ENCODE peak calls at places on chromosomes 1 and 21, in nine cellular contexts. S, V, M, O, I, U, C, Y and Q are unnamed samples.

GRCh38 chr1:9852410-9853301 is 28.9 kb upstream of the CLSTN1 start:
- DNase-seq in S (no peak), V (no peak), M (peak), O (no peak), I (no peak), U (no peak), C (no peak), Y (no peak), Q (no peak)

GRCh38 chr1:177243773-177244172 is 73.0 kb downstream of the BRINP2 start:
- DNase-seq in S (no peak), V (no peak), M (no peak), O (no peak), I (no peak), U (no peak), C (no peak), Y (no peak), Q (no peak)

GRCh38 chr1:173268786-173269277 is 61.7 kb upstream of the TNFSF4 start:
- DNase-seq in S (no peak), V (no peak), M (no peak), O (no peak), I (no peak), U (no peak), C (no peak), Y (no peak), Q (no peak)

GRCh38 chr1:210437111-210437510 is 108.4 kb downstream of the HHAT start:
- DNase-seq in S (no peak), V (no peak), M (no peak), O (no peak), I (no peak), U (no peak), C (no peak), Y (no peak), Q (no peak)

GRCh38 chr1:183881387-183882084 is 76.6 kb downstream of the RGL1 start:
- DNase-seq in S (peak), V (peak), M (no peak), O (no peak), I (no peak), U (no peak), C (peak), Y (peak), Q (no peak)

GRCh38 chr1:101130673-101131072 is 105.1 kb upstream of the DPH5 start:
- DNase-seq in S (no peak), V (no peak), M (no peak), O (no peak), I (no peak), U (peak), C (no peak), Y (no peak), Q (no peak)

GRCh38 chr1:173581384-173582078 is 21.3 kb downstream of the SLC9C2 start:
- DNase-seq in S (no peak), V (no peak), M (no peak), O (no peak), I (no peak), U (no peak), C (no peak), Y (no peak), Q (no peak)

GRCh38 chr1:31014094-31014493 is 51.4 kb downstream of the PUM1 start:
- DNase-seq in S (no peak), V (no peak), M (no peak), O (no peak), I (no peak), U (no peak), C (no peak), Y (no peak), Q (no peak)

GRCh38 chr1:209434066-209434465 is 149.4 kb upstream of the CAMK1G start:
- DNase-seq in S (no peak), V (no peak), M (no peak), O (no peak), I (no peak), U (no peak), C (no peak), Y (no peak), Q (no peak)

GRCh38 chr1:40820251-40820797 is 36.7 kb downstream of the KCNQ4 start:
- DNase-seq in S (no peak), V (no peak), M (peak), O (no peak), I (no peak), U (peak), C (no peak), Y (no peak), Q (peak)

GRCh38 chr1:154348429-154349076 is 23.2 kb downstream of the ATP8B2 start:
- DNase-seq in S (no peak), V (no peak), M (no peak), O (no peak), I (no peak), U (peak), C (no peak), Y (no peak), Q (peak)

GRCh38 chr1:240350910-240351331 is 259.2 kb downstream of the FMN2 start:
- DNase-seq in S (no peak), V (no peak), M (no peak), O (no peak), I (no peak), U (no peak), C (no peak), Y (no peak), Q (no peak)

GRCh38 chr1:31007462-31007991 is 58.0 kb downstream of the PUM1 start:
- DNase-seq in S (peak), V (no peak), M (no peak), O (no peak), I (no peak), U (no peak), C (no peak), Y (no peak), Q (no peak)

GRCh38 chr21:42013901-42014300 is 3.7 kb upstream of the ZBTB21 start:
- DNase-seq in S (no peak), V (no peak), M (no peak), O (no peak), I (no peak), U (no peak), C (no peak), Y (no peak), Q (no peak)

GRCh38 chr1:47226121-47226977 is 5.7 kb downstream of the TAL1 start:
- DNase-seq in S (peak), V (no peak), M (no peak), O (no peak), I (no peak), U (no peak), C (no peak), Y (no peak), Q (no peak)

GRCh38 chr1:204377800-204378608 is 18.3 kb upstream of the PLEKHA6 start:
- DNase-seq in S (peak), V (peak), M (peak), O (no peak), I (no peak), U (peak), C (peak), Y (no peak), Q (peak)

GRCh38 chr1:234866007-234866866 is 256.3 kb upstream of the IRF2BP2 start:
- DNase-seq in S (peak), V (peak), M (no peak), O (peak), I (no peak), U (peak), C (peak), Y (no peak), Q (peak)

GRCh38 chr21:27817061-27817460 is 850.2 kb upstream of the ADAMTS5 start:
- DNase-seq in S (no peak), V (no peak), M (no peak), O (no peak), I (no peak), U (no peak), C (no peak), Y (no peak), Q (no peak)

GRCh38 chr1:23384312-23385058 is 14.8 kb upstream of the ZNF436 start:
- DNase-seq in S (peak), V (no peak), M (no peak), O (no peak), I (no peak), U (peak), C (peak), Y (no peak), Q (no peak)

GRCh38 chr1:203796223-203796747 is 862 bp downstream of the ZBED6 start:
- DNase-seq in S (peak), V (no peak), M (peak), O (no peak), I (peak), U (peak), C (peak), Y (no peak), Q (peak)

GRCh38 chr1:47872871-47873270 is 124.3 kb downstream of the TRABD2B start:
- DNase-seq in S (no peak), V (no peak), M (no peak), O (no peak), I (no peak), U (no peak), C (peak), Y (no peak), Q (no peak)

GRCh38 chr1:225533238-225533637 is 105.4 kb upstream of the LBR start:
- DNase-seq in S (no peak), V (no peak), M (no peak), O (no peak), I (no peak), U (no peak), C (no peak), Y (no peak), Q (no peak)

DNA sequence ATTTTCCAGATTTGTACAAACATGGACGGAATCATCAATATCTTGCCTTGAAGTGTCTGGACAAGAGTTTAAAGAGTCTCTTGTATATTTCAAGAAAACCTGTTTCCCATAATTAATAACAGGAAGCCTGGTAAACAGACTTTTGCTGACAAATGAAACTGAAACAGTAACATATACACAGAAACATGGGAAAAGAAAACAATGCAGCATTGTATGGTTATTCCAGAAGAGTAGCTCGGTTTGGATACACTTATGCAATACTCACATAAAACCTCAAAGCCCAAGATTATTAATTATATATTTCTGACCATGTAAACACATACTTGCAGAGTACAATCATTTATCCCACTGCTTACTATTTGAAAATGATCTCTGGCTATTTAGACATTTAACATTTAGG is 265.5 kb downstream of the PTPRC start:
- DNase-seq in S (no peak), V (no peak), M (no peak), O (no peak), I (no peak), U (no peak), C (no peak), Y (no peak), Q (no peak)
- H3K4me3 ChIP-seq in S (no peak), V (no peak), M (no peak), O (no peak), I (no peak), U (no peak), C (no peak), Y (no peak), Q (no peak)

GRCh38 chr1:2174348-2175054 is 20.1 kb downstream of the FAAP20 start:
- DNase-seq in S (peak), V (peak), M (peak), O (peak), I (no peak), U (peak), C (peak), Y (peak), Q (peak)
- TF ChIP-seq MAX in S (no peak), V (no peak), M (no peak), O (no peak), I (no peak), U (peak), C (no peak), Y (peak), Q (peak)

DNA sequence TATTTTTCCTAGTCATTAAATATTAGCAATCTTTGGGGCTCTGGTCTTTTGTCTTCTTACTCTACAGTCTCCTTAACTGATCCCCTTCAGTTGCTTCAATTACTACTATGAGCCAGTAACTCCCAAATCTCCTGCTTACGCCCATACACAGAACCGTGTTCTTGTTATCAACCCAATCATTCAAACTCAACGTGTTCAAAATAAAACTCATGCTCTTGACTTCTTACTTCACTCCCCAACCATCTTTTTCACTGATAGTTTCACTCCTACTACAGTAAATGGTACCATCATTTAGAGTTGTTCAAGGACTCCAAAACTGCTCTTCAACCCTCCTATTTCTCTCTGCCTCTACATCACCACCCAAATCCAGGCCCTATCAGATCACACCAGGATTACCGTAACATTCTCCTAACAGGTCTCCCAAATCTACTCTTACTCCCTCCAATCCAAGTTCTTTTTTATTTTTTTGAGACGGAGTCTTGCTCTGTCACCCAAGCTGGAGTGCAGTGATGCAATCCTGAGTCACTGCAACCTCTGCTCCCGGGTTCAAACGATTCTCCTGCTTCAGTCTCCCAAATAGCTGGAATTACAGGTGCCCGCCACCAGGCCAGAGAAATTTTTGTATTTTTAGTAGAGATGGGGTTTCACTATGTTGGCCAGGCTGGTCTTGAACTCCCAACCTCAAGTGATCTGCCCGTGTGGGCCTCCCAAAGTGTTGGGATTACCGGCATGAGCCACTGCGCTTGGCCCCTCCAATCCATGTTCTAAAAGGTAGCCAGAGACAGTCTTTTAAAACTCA is 3.0 kb downstream of the YARS1 start:
- DNase-seq in S (no peak), V (no peak), M (no peak), O (peak), I (no peak), U (peak), C (peak), Y (no peak), Q (peak)
- H3K4me3 ChIP-seq in S (no peak), V (no peak), M (no peak), O (peak), I (peak), U (peak), C (no peak), Y (no peak), Q (peak)

GRCh38 chr1:202234331-202235002 is 40.9 kb downstream of the LGR6 start:
- DNase-seq in S (no peak), V (no peak), M (no peak), O (no peak), I (no peak), U (no peak), C (peak), Y (no peak), Q (no peak)

GRCh38 chr1:202235003-202235660 is 41.5 kb downstream of the LGR6 start:
- DNase-seq in S (no peak), V (no peak), M (no peak), O (no peak), I (no peak), U (no peak), C (no peak), Y (no peak), Q (no peak)

GRCh38 chr1:202235856-202236837 is 42.5 kb downstream of the LGR6 start:
- DNase-seq in S (peak), V (peak), M (peak), O (peak), I (peak), U (peak), C (peak), Y (peak), Q (peak)

GRCh38 chr1:202238914-202239313 is 45.3 kb downstream of the LGR6 start:
- DNase-seq in S (no peak), V (no peak), M (no peak), O (no peak), I (no peak), U (no peak), C (no peak), Y (no peak), Q (no peak)

GRCh38 chr1:202237052-202237451 is 43.5 kb downstream of the LGR6 start:
- DNase-seq in S (peak), V (peak), M (peak), O (peak), I (no peak), U (peak), C (peak), Y (peak), Q (peak)
- TF ChIP-seq MAX in S (no peak), V (no peak), M (no peak), O (no peak), I (no peak), U (no peak), C (no peak), Y (no peak), Q (no peak)

DNA sequence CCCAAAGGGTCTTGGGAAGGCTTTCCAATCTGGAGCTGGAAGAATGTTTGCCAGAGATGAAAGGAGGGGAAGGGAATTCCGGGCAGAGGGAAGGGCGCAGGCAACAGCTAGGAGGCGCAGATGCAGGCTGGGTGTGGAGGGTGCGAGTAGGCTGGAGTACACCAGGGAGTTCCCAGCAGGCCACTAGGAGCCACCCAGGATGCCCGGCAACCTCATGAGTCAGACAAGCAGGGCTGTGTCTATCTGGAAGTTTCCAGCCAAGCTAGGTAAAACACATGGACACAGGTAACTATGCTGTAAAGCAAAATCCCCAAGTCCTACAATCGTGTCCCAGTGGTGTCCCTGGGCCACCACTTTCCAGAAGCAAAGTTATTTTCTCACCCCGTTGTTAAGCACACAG is 998 bp upstream of the NBL1 start:
- DNase-seq in S (no peak), V (peak), M (peak), O (peak), I (no peak), U (no peak), C (peak), Y (no peak), Q (no peak)
- H3K4me3 ChIP-seq in S (no peak), V (no peak), M (no peak), O (peak), I (no peak), U (no peak), C (peak), Y (no peak), Q (no peak)

GRCh38 chr1:62194651-62195282 is at the start of gene L1TD1:
- DNase-seq in S (no peak), V (no peak), M (peak), O (no peak), I (no peak), U (no peak), C (no peak), Y (peak), Q (no peak)
- TF ChIP-seq MAX in S (no peak), V (no peak), M (no peak), O (no peak), I (no peak), U (no peak), C (no peak), Y (peak), Q (no peak)

DNA sequence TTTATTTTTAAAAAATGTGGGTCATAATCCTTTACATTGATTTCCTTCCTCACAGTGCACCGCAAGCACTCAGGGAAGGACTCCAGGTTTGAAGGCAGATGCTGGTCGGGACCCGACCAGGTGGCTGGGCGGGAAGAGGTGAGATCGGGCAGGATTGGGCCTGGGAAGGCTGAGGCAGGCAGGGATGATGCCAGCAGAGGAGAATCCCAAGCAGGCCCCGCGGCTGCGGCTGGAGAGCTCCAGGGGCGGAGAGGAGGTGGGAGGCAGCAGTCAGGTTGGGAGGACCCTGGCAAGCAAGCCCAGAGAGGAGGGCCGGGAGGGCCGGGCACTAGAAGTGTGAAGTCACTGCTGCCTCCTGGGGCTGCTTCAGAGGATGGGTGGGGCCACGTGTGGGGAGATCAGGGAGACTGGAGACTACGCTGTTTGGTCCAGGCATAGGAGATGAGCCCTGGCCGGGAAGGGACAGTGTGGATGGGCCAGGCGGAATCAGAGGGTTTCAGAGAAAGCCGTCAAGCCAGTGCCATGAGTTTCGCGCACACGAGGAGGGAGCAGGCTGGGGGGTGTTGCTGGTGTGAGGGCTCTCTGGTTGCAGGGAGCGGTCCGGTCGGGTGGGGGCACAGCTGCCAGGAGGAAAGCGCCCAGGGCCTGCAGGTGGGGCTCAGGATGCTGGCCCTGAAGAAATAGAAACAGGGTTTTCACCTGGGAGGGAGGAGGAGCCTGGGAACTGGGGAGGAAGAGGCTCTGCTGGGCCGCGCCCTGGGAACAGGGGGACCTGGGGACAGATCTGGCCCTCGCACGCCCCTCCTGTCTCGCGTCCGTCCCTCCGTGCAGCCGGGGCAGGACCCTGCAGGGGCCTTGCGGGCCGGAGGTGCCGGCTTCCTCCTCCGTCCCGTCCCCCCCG is 890 bp upstream of the COL18A1 start:
- DNase-seq in S (peak), V (no peak), M (no peak), O (no peak), I (no peak), U (peak), C (no peak), Y (peak), Q (no peak)
- H3K4me3 ChIP-seq in S (peak), V (peak), M (peak), O (no peak), I (no peak), U (peak), C (peak), Y (peak), Q (no peak)

GRCh38 chr21:45582128-45582527 is 39.9 kb upstream of the SLC19A1 start:
- DNase-seq in S (no peak), V (no peak), M (no peak), O (no peak), I (no peak), U (no peak), C (no peak), Y (no peak), Q (no peak)
- TF ChIP-seq MAX in S (no peak), V (no peak), M (no peak), O (no peak), I (no peak), U (no peak), C (no peak), Y (no peak), Q (no peak)

DNA sequence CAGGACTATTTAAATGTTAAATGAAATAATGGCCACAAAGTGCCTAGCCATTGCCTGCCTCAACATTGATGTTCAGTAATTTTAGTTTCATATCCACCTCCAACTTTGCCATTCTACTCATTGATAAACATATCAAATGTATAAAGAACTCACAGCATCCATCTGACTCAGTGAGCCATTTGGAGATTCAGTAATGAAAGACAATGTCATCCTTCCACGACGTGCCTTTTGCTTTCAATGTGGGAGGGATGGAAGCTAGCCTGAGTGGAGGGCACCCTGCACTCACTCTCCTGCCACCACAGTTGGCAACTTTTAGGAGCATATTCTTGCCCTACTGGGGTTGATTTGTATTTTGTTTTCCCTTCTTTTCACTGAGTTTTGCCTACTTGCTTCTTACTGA is 151.5 kb downstream of the GLUL start:
- DNase-seq in S (no peak), V (no peak), M (no peak), O (no peak), I (no peak), U (no peak), C (no peak), Y (no peak), Q (no peak)
- H3K4me3 ChIP-seq in S (no peak), V (no peak), M (no peak), O (no peak), I (no peak), U (no peak), C (no peak), Y (no peak), Q (no peak)